ENCODE peak calls at places on chromosomes 3 and 15, in ten cellular contexts. One of them, this sample, is unnamed.

GRCh38 chr15:90765489-90765888 is 48.3 kb downstream of the BLM start:
- DNase-seq in heart left ventricle: no peak
- DNase-seq in neural crest cell: no peak
- DNase-seq in colonic mucosa: no peak
- DNase-seq in GM12878: no peak
- DNase-seq in HFFc6: no peak
- DNase-seq in H9: no peak
- DNase-seq in left ventricle myocardium inferior: no peak
- DNase-seq in suprapubic skin: no peak
- DNase-seq in AG10803: no peak
- DNase-seq in this sample: no peak

GRCh38 chr15:68775671-68776476 is 44.8 kb downstream of the ANP32A start:
- DNase-seq in suprapubic skin: peak
- DNase-seq in left ventricle myocardium inferior: peak
- DNase-seq in HFFc6: no peak
- DNase-seq in heart left ventricle: peak
- DNase-seq in AG10803: peak
- DNase-seq in neural crest cell: no peak
- DNase-seq in H9: no peak
- DNase-seq in GM12878: no peak
- DNase-seq in colonic mucosa: peak
- DNase-seq in this sample: no peak

GRCh38 chr3:791442-791841 is 301.4 kb upstream of the CNTN6 start:
- DNase-seq in AG10803: no peak
- DNase-seq in neural crest cell: no peak
- DNase-seq in suprapubic skin: no peak
- DNase-seq in heart left ventricle: no peak
- DNase-seq in H9: no peak
- DNase-seq in GM12878: no peak
- DNase-seq in colonic mucosa: no peak
- DNase-seq in HFFc6: no peak
- DNase-seq in left ventricle myocardium inferior: no peak
- DNase-seq in this sample: no peak

GRCh38 chr3:42014949-42015533 is 53.1 kb upstream of the ULK4 start:
- DNase-seq in AG10803: peak
- DNase-seq in suprapubic skin: peak
- DNase-seq in H9: no peak
- DNase-seq in HFFc6: no peak
- DNase-seq in neural crest cell: no peak
- DNase-seq in left ventricle myocardium inferior: peak
- DNase-seq in GM12878: no peak
- DNase-seq in heart left ventricle: peak
- DNase-seq in colonic mucosa: peak
- DNase-seq in this sample: no peak

GRCh38 chr3:106699093-106699492 is 678.1 kb upstream of the CCDC54 start:
- DNase-seq in neural crest cell: no peak
- DNase-seq in AG10803: no peak
- DNase-seq in left ventricle myocardium inferior: no peak
- DNase-seq in suprapubic skin: no peak
- DNase-seq in colonic mucosa: no peak
- DNase-seq in HFFc6: no peak
- DNase-seq in H9: no peak
- DNase-seq in GM12878: no peak
- DNase-seq in heart left ventricle: no peak
- DNase-seq in this sample: no peak

GRCh38 chr3:123299581-123299980 is 97.8 kb downstream of the SEC22A start:
- DNase-seq in colonic mucosa: no peak
- DNase-seq in neural crest cell: no peak
- DNase-seq in left ventricle myocardium inferior: no peak
- DNase-seq in HFFc6: no peak
- DNase-seq in heart left ventricle: no peak
- DNase-seq in H9: no peak
- DNase-seq in GM12878: no peak
- DNase-seq in AG10803: no peak
- DNase-seq in suprapubic skin: no peak
- DNase-seq in this sample: no peak

GRCh38 chr15:91891101-91891500 is 37.6 kb downstream of the SLCO3A1 start:
- DNase-seq in colonic mucosa: no peak
- DNase-seq in suprapubic skin: no peak
- DNase-seq in GM12878: no peak
- DNase-seq in heart left ventricle: no peak
- DNase-seq in left ventricle myocardium inferior: no peak
- DNase-seq in HFFc6: no peak
- DNase-seq in neural crest cell: no peak
- DNase-seq in AG10803: no peak
- DNase-seq in H9: no peak
- DNase-seq in this sample: no peak

GRCh38 chr3:196966526-196967401 is 1.9 kb downstream of the PIGZ start:
- DNase-seq in H9: no peak
- DNase-seq in heart left ventricle: no peak
- DNase-seq in suprapubic skin: no peak
- DNase-seq in neural crest cell: no peak
- DNase-seq in AG10803: no peak
- DNase-seq in HFFc6: no peak
- DNase-seq in GM12878: no peak
- DNase-seq in colonic mucosa: no peak
- DNase-seq in left ventricle myocardium inferior: no peak
- DNase-seq in this sample: no peak

GRCh38 chr15:89226359-89227221 is 5.2 kb upstream of the RLBP1 start:
- DNase-seq in HFFc6: no peak
- DNase-seq in heart left ventricle: no peak
- DNase-seq in H9: no peak
- DNase-seq in left ventricle myocardium inferior: no peak
- DNase-seq in GM12878: no peak
- DNase-seq in AG10803: no peak
- DNase-seq in neural crest cell: no peak
- DNase-seq in suprapubic skin: no peak
- DNase-seq in colonic mucosa: no peak
- DNase-seq in this sample: no peak

GRCh38 chr3:121592856-121593702 is at the start of gene FBXO40:
- DNase-seq in H9: peak
- DNase-seq in suprapubic skin: no peak
- DNase-seq in colonic mucosa: peak
- DNase-seq in heart left ventricle: peak
- DNase-seq in AG10803: no peak
- DNase-seq in GM12878: no peak
- DNase-seq in HFFc6: no peak
- DNase-seq in neural crest cell: no peak
- DNase-seq in left ventricle myocardium inferior: peak
- DNase-seq in this sample: no peak

DNA sequence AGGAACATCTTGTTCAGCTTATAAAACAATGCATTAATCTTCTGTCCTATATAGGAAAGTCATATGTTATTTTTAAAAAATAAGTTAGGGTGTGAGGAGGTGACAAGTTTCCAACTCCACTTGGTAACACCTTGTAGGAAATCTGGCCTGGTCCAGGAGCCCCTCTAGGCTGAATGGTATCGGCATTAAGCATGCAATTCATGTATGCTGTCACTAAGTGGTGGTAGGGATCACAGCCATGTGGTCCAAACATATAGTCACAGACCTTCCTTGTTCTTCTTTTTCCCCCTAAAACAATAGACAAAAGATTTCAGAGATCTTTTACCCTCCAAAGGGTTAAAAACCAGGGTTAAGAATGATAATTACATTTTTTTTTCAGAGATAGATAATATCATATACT is 4.2 kb upstream of the APBA2 start:
- DNase-seq in neural crest cell: no peak
- DNase-seq in AG10803: no peak
- DNase-seq in suprapubic skin: no peak
- DNase-seq in HFFc6: no peak
- DNase-seq in colonic mucosa: no peak
- DNase-seq in left ventricle myocardium inferior: no peak
- DNase-seq in H9: no peak
- DNase-seq in heart left ventricle: no peak
- DNase-seq in GM12878: no peak
- DNase-seq in this sample: no peak
- TF ChIP-seq CTCF in neural crest cell: peak
- TF ChIP-seq CTCF in AG10803: no peak
- TF ChIP-seq CTCF in suprapubic skin: no peak
- TF ChIP-seq CTCF in HFFc6: no peak
- TF ChIP-seq CTCF in colonic mucosa: no peak
- TF ChIP-seq CTCF in left ventricle myocardium inferior: no peak
- TF ChIP-seq CTCF in H9: no peak
- TF ChIP-seq CTCF in heart left ventricle: no peak
- TF ChIP-seq CTCF in GM12878: no peak
- TF ChIP-seq CTCF in this sample: no peak

GRCh38 chr3:139934557-139935070 is 371 bp upstream of the CLSTN2 start:
- DNase-seq in neural crest cell: peak
- DNase-seq in HFFc6: no peak
- DNase-seq in H9: peak
- DNase-seq in suprapubic skin: peak
- DNase-seq in heart left ventricle: peak
- DNase-seq in AG10803: no peak
- DNase-seq in left ventricle myocardium inferior: peak
- DNase-seq in GM12878: no peak
- DNase-seq in colonic mucosa: peak
- DNase-seq in this sample: peak
- TF ChIP-seq CTCF in neural crest cell: peak
- TF ChIP-seq CTCF in HFFc6: no peak
- TF ChIP-seq CTCF in H9: peak
- TF ChIP-seq CTCF in suprapubic skin: no peak
- TF ChIP-seq CTCF in heart left ventricle: peak
- TF ChIP-seq CTCF in AG10803: peak
- TF ChIP-seq CTCF in left ventricle myocardium inferior: peak
- TF ChIP-seq CTCF in GM12878: no peak
- TF ChIP-seq CTCF in colonic mucosa: no peak
- TF ChIP-seq CTCF in this sample: no peak

DNA sequence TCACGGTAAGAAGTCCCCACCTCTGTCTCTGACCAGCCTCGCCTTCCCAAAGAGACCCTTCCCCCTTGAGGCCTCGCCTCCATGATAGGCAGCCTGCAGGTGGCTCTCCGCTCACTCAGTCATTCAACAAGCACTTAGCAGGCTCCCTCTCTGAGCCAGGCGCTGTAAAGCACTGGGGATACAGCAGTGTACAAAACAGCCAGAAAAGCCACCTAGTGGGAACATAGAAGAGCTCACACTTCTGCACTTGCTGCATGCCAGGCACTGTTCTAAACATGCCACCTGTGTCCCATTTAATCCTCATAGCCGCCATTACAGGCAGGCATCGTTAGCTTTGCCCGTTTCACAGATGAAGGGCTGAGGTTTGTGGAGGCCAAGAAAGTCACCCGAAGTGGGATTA is 56.0 kb downstream of the SEMA3G start:
- DNase-seq in neural crest cell: no peak
- DNase-seq in AG10803: no peak
- DNase-seq in colonic mucosa: no peak
- DNase-seq in left ventricle myocardium inferior: no peak
- DNase-seq in GM12878: no peak
- DNase-seq in heart left ventricle: no peak
- DNase-seq in suprapubic skin: no peak
- DNase-seq in H9: no peak
- DNase-seq in HFFc6: no peak
- DNase-seq in this sample: no peak
- TF ChIP-seq CTCF in neural crest cell: no peak
- TF ChIP-seq CTCF in AG10803: no peak
- TF ChIP-seq CTCF in colonic mucosa: no peak
- TF ChIP-seq CTCF in left ventricle myocardium inferior: no peak
- TF ChIP-seq CTCF in GM12878: peak
- TF ChIP-seq CTCF in heart left ventricle: no peak
- TF ChIP-seq CTCF in suprapubic skin: no peak
- TF ChIP-seq CTCF in H9: no peak
- TF ChIP-seq CTCF in HFFc6: no peak
- TF ChIP-seq CTCF in this sample: no peak

DNA sequence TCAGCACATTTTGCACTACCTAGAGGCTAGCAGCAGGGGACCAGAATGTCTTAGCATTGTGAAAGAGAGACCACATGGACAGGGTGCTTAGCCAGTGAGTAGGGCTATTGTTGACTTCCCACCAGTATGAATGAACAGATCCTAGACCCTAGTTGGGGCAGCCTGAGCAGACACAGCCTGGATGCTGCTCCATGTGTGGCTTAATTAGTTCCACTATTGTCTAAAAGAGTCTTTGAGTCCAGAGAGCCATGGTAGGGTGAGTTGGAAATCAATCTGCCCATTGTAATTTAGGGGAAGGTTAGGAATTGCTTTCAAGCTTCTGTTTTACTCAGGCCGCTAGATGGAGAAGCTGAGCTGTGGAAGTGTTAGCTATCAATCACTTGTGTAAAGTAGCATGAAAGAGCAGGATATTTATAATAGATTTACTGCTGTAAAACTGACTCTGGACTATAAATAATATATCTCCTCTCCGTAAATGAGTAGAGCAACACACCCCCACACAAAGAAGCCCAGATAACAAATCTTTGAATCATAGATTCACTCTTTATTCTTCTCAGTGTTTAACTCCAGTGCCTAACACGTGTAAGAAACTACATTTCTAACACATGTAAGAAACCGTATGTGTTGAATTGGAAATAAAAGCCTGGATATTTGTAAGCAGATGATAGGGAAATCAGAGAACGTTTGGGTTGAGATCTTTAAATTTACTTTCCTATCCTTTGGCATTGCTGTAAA is 4.1 kb upstream of the GCSAM start:
- DNase-seq in colonic mucosa: no peak
- DNase-seq in heart left ventricle: no peak
- DNase-seq in H9: peak
- DNase-seq in suprapubic skin: no peak
- DNase-seq in HFFc6: peak
- DNase-seq in AG10803: peak
- DNase-seq in left ventricle myocardium inferior: no peak
- DNase-seq in neural crest cell: peak
- DNase-seq in GM12878: no peak
- DNase-seq in this sample: peak
- TF ChIP-seq CTCF in colonic mucosa: peak
- TF ChIP-seq CTCF in heart left ventricle: peak
- TF ChIP-seq CTCF in H9: peak
- TF ChIP-seq CTCF in suprapubic skin: peak
- TF ChIP-seq CTCF in HFFc6: peak
- TF ChIP-seq CTCF in AG10803: peak
- TF ChIP-seq CTCF in left ventricle myocardium inferior: peak
- TF ChIP-seq CTCF in neural crest cell: peak
- TF ChIP-seq CTCF in GM12878: peak
- TF ChIP-seq CTCF in this sample: peak

DNA sequence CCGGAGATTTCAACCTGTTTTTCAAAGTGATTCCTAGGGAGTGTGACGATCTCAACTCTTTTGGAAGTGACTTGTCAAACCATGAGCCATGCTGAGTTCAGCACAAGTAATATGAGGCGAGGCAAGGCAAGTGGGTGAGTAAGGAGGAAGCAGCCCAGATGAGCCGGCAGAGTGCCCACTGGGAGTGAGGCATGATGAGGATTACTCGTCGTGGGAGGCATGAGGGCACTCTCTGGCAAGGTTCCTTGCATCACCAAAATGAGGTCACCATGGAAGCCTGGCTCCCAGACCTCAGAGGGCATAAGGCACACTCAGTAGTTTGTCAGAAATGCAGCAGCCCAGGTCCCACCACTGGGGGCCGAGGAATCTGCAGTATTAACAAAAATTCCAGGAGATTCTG is 636.1 kb downstream of the MAGI1 start:
- DNase-seq in GM12878: no peak
- DNase-seq in heart left ventricle: no peak
- DNase-seq in HFFc6: peak
- DNase-seq in left ventricle myocardium inferior: no peak
- DNase-seq in neural crest cell: no peak
- DNase-seq in H9: no peak
- DNase-seq in colonic mucosa: no peak
- DNase-seq in suprapubic skin: no peak
- DNase-seq in AG10803: peak
- DNase-seq in this sample: no peak
- TF ChIP-seq CTCF in GM12878: no peak
- TF ChIP-seq CTCF in heart left ventricle: no peak
- TF ChIP-seq CTCF in HFFc6: peak
- TF ChIP-seq CTCF in left ventricle myocardium inferior: no peak
- TF ChIP-seq CTCF in neural crest cell: no peak
- TF ChIP-seq CTCF in H9: no peak
- TF ChIP-seq CTCF in colonic mucosa: no peak
- TF ChIP-seq CTCF in suprapubic skin: no peak
- TF ChIP-seq CTCF in AG10803: peak
- TF ChIP-seq CTCF in this sample: no peak

GRCh38 chr15:26630857-26631256 is 142.0 kb downstream of the GABRB3 start:
- DNase-seq in suprapubic skin: no peak
- DNase-seq in neural crest cell: no peak
- DNase-seq in colonic mucosa: no peak
- DNase-seq in AG10803: no peak
- DNase-seq in H9: no peak
- DNase-seq in heart left ventricle: no peak
- DNase-seq in left ventricle myocardium inferior: no peak
- DNase-seq in GM12878: no peak
- DNase-seq in HFFc6: peak
- DNase-seq in this sample: no peak
- TF ChIP-seq CTCF in suprapubic skin: no peak
- TF ChIP-seq CTCF in neural crest cell: no peak
- TF ChIP-seq CTCF in colonic mucosa: no peak
- TF ChIP-seq CTCF in AG10803: no peak
- TF ChIP-seq CTCF in H9: no peak
- TF ChIP-seq CTCF in heart left ventricle: no peak
- TF ChIP-seq CTCF in left ventricle myocardium inferior: no peak
- TF ChIP-seq CTCF in GM12878: no peak
- TF ChIP-seq CTCF in HFFc6: no peak
- TF ChIP-seq CTCF in this sample: no peak